ENCODE peak calls at places on chromosomes 2 and 18, in nine cellular contexts. A, D, E, M, O, R, H, Y and G are unnamed samples.

GRCh38 chr2:70964596-70965386 is 13.6 kb upstream of the ANKRD53 start:
- DNase-seq in A (peak), D (peak), E (peak), M (peak), O (peak), R (peak), H (no peak), Y (peak), G (peak)

GRCh38 chr18:78587096-78587495 is 392.5 kb upstream of the SALL3 start:
- DNase-seq in A (no peak), D (no peak), E (no peak), M (no peak), O (no peak), R (no peak), H (no peak), Y (no peak), G (no peak)

GRCh38 chr2:177262137-177262536 is 2.4 kb downstream of the NFE2L2 start:
- DNase-seq in A (no peak), D (no peak), E (no peak), M (no peak), O (no peak), R (no peak), H (no peak), Y (no peak), G (no peak)

GRCh38 chr2:238092486-238093035 is 7.6 kb upstream of the ESPNL start:
- DNase-seq in A (no peak), D (no peak), E (no peak), M (no peak), O (no peak), R (no peak), H (no peak), Y (peak), G (no peak)

GRCh38 chr2:53475320-53475719 is 292.3 kb upstream of the CHAC2 start:
- DNase-seq in A (no peak), D (peak), E (no peak), M (peak), O (no peak), R (no peak), H (no peak), Y (no peak), G (no peak)

GRCh38 chr18:73774836-73775509 is 372.7 kb downstream of the FBXO15 start:
- DNase-seq in A (no peak), D (peak), E (no peak), M (no peak), O (no peak), R (peak), H (no peak), Y (no peak), G (peak)

GRCh38 chr18:31626409-31626808 is 34.7 kb downstream of the TTR start:
- DNase-seq in A (no peak), D (no peak), E (no peak), M (no peak), O (no peak), R (no peak), H (no peak), Y (no peak), G (no peak)

GRCh38 chr18:10086458-10086857 is 172.6 kb downstream of the VAPA start:
- DNase-seq in A (no peak), D (no peak), E (no peak), M (no peak), O (no peak), R (no peak), H (no peak), Y (no peak), G (no peak)

GRCh38 chr2:167264380-167264779 is 376.1 kb downstream of the XIRP2 start:
- DNase-seq in A (no peak), D (peak), E (no peak), M (no peak), O (no peak), R (no peak), H (no peak), Y (no peak), G (no peak)

GRCh38 chr2:209473930-209474419 is 50.1 kb downstream of the MAP2 start:
- DNase-seq in A (no peak), D (peak), E (no peak), M (no peak), O (no peak), R (no peak), H (no peak), Y (no peak), G (no peak)

GRCh38 chr2:26692814-26693286 is 328 bp downstream of the KCNK3 start:
- DNase-seq in A (no peak), D (peak), E (no peak), M (no peak), O (no peak), R (peak), H (no peak), Y (no peak), G (no peak)

GRCh38 chr2:54099834-54100595 is 15.4 kb upstream of the ACYP2 start:
- DNase-seq in A (no peak), D (no peak), E (no peak), M (no peak), O (no peak), R (no peak), H (no peak), Y (no peak), G (no peak)

GRCh38 chr18:79343567-79344207 is 52.0 kb upstream of the NFATC1 start:
- DNase-seq in A (no peak), D (peak), E (no peak), M (no peak), O (no peak), R (no peak), H (no peak), Y (peak), G (no peak)

GRCh38 chr2:191746306-191746705 is 68.4 kb downstream of the NABP1 start:
- DNase-seq in A (no peak), D (no peak), E (no peak), M (no peak), O (no peak), R (no peak), H (no peak), Y (no peak), G (no peak)

GRCh38 chr18:34158881-34159690 is 65.6 kb downstream of the NOL4 start:
- DNase-seq in A (peak), D (no peak), E (peak), M (no peak), O (no peak), R (peak), H (no peak), Y (peak), G (no peak)

GRCh38 chr2:197237720-197238370 is 72.7 kb downstream of the ANKRD44 start:
- DNase-seq in A (no peak), D (no peak), E (no peak), M (no peak), O (no peak), R (no peak), H (no peak), Y (no peak), G (no peak)

GRCh38 chr2:219207884-219208740 is 1.5 kb downstream of the ZFAND2B start:
- DNase-seq in A (no peak), D (peak), E (no peak), M (no peak), O (no peak), R (no peak), H (no peak), Y (no peak), G (peak)

GRCh38 chr2:86221066-86221684 is 21.9 kb downstream of the MRPL35 start:
- DNase-seq in A (peak), D (peak), E (no peak), M (peak), O (no peak), R (no peak), H (no peak), Y (peak), G (no peak)

GRCh38 chr2:56390644-56391043 is 206.9 kb downstream of the CCDC85A start:
- DNase-seq in A (no peak), D (no peak), E (no peak), M (no peak), O (no peak), R (no peak), H (no peak), Y (no peak), G (no peak)

GRCh38 chr18:59690216-59691045 is 6.8 kb downstream of the CCBE1 start:
- DNase-seq in A (no peak), D (no peak), E (no peak), M (no peak), O (no peak), R (no peak), H (no peak), Y (no peak), G (no peak)

GRCh38 chr18:14942275-14942674 is 194.3 kb downstream of the ANKRD30B start:
- DNase-seq in A (no peak), D (no peak), E (no peak), M (no peak), O (no peak), R (no peak), H (no peak), Y (no peak), G (no peak)

GRCh38 chr18:56200381-56200831 is 438.0 kb downstream of the TXNL1 start:
- DNase-seq in A (no peak), D (peak), E (no peak), M (peak), O (no peak), R (no peak), H (no peak), Y (no peak), G (no peak)

GRCh38 chr2:225889452-225889851 is 489.9 kb downstream of the NYAP2 start:
- DNase-seq in A (peak), D (peak), E (no peak), M (peak), O (no peak), R (no peak), H (no peak), Y (no peak), G (no peak)

GRCh38 chr2:239977111-239977510 is 48.0 kb downstream of the NDUFA10 start:
- DNase-seq in A (no peak), D (no peak), E (no peak), M (no peak), O (no peak), R (no peak), H (no peak), Y (no peak), G (no peak)

GRCh38 chr18:55189972-55190371 is 230.7 kb upstream of the CCDC68 start:
- DNase-seq in A (no peak), D (no peak), E (no peak), M (no peak), O (no peak), R (no peak), H (no peak), Y (no peak), G (no peak)

GRCh38 chr2:126720647-126721046 is 64.7 kb downstream of the GYPC start:
- DNase-seq in A (no peak), D (no peak), E (no peak), M (no peak), O (no peak), R (no peak), H (no peak), Y (no peak), G (no peak)

DNA sequence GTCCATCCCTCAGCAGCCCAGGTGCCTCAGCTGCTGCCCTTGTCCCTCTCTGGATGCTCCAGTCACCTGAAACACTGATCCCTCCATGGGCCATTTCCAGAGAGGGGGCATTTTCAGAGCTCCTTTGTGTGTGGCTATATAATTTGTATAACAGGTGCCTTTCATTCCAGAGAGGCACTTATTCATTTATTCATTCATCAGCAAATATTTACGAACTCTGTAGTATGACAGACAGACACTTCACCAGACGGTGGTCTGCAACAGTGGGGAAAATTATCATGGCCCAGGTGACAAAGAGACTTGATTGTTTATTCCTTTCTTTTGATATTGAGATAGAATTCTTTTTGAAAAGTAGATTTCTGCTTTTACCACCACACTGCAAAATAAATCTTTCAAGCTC is 361.7 kb downstream of the TMEM182 start:
- DNase-seq in A (no peak), D (no peak), E (no peak), M (no peak), O (no peak), R (peak), H (no peak), Y (no peak), G (no peak)
- TF ChIP-seq POLR2A in A (no peak), D (no peak), E (no peak), M (no peak), O (no peak), R (no peak), H (no peak), Y (no peak), G (no peak)

GRCh38 chr2:174775586-174775985 is 11.3 kb upstream of the CHRNA1 start:
- DNase-seq in A (no peak), D (no peak), E (no peak), M (no peak), O (no peak), R (no peak), H (no peak), Y (no peak), G (no peak)
- TF ChIP-seq POLR2A in A (no peak), D (no peak), E (no peak), M (no peak), O (no peak), R (no peak), H (no peak), Y (no peak), G (no peak)

GRCh38 chr2:11220445-11220844 is 65.2 kb downstream of the SLC66A3 start:
- DNase-seq in A (no peak), D (no peak), E (no peak), M (no peak), O (no peak), R (no peak), H (no peak), Y (no peak), G (no peak)
- TF ChIP-seq POLR2A in A (no peak), D (no peak), E (no peak), M (no peak), O (no peak), R (no peak), H (no peak), Y (no peak), G (no peak)

GRCh38 chr2:202307690-202308089 is 42.1 kb downstream of the NOP58 start:
- DNase-seq in A (no peak), D (peak), E (no peak), M (no peak), O (no peak), R (no peak), H (no peak), Y (no peak), G (no peak)
- TF ChIP-seq POLR2A in A (no peak), D (no peak), E (no peak), M (no peak), O (no peak), R (no peak), H (no peak), Y (no peak), G (no peak)

DNA sequence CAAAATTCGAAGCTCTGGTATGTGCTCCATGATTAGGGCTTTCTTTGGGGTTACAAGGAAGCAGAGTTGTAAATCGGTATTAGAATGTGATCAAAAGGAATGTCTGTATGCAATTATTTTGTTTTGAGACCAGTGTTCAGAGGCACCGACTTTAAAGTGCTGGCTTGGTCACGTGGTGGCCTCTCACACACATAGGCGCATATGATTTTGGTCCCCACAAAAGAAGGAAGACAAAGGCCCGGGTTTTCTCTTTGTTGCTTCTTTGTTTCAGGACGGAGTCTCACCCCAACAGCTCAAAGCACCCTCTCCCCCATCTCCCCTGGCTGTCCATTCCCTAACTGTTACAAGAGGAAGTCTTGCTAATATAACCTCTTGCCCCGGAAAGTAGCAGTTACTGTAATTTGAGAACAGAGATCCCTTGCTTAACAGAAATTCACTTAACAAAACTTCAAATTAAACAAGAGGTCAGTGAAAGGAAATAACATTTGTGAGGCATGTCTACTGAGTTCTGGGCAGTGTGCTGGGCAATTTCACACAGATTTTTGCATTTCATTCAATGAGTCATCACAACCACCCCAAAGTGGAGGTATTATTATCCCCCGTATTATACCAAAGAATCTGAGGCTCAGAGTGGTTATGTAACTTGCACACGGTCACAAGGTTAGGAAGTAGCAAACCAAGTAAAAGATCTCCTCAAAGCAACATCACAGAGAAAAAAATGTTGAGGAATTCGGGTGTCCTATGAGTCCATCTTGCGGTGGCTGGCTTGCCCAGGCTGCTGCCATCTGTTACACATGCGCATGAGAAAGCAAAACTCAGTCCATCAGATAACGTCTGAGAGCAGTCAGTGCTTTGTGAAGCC is 75.9 kb downstream of the SDC1 start:
- DNase-seq in A (no peak), D (no peak), E (no peak), M (no peak), O (no peak), R (no peak), H (no peak), Y (no peak), G (peak)
- TF ChIP-seq POLR2A in A (no peak), D (no peak), E (no peak), M (no peak), O (no peak), R (no peak), H (no peak), Y (no peak), G (no peak)